ENCODE peak calls at places on chromosomes 11 and 22, in seven cellular contexts. B is right lobe of liver; G is cardiac muscle cell; S is fibroblast of lung; L is fibroblast of pulmonary artery; O is Jurkat, Clone E6-1; W is kidney epithelial cell. T is an unnamed sample.

GRCh38 chr11:126024143-126024542 is 38.5 kb downstream of the CDON start:
- DNase-seq in B (no peak), G (no peak), S (no peak), L (no peak), O (no peak), W (no peak), T (no peak)

GRCh38 chr11:2569321-2569721 is 124.5 kb downstream of the KCNQ1 start:
- DNase-seq in B (no peak), G (no peak), S (no peak), L (no peak), O (no peak), W (no peak), T (peak; percentile 70)

GRCh38 chr22:50528682-50529415 is 963 bp downstream of the TYMP start:
- DNase-seq in B (peak; percentile 72), G (no peak), S (no peak), L (no peak), O (no peak), W (no peak), T (no peak)

GRCh38 chr11:79973701-79974626 is 533.1 kb upstream of the TENM4 start:
- DNase-seq in B (no peak), G (no peak), S (peak; percentile 19), L (no peak), O (no peak), W (no peak), T (no peak)

GRCh38 chr11:41851743-41852142 is 392.3 kb upstream of the LRRC4C start:
- DNase-seq in B (no peak), G (no peak), S (no peak), L (no peak), O (no peak), W (no peak), T (no peak)

GRCh38 chr11:99020324-99021225 is at the start of gene CNTN5:
- DNase-seq in B (peak; percentile 54), G (peak; percentile 54), S (peak; percentile 42), L (peak; percentile 49), O (peak; percentile 1), W (peak; percentile 16), T (no peak)

GRCh38 chr22:19823638-19824196 is 31.0 kb downstream of the GNB1L start:
- DNase-seq in B (peak; percentile 71), G (no peak), S (no peak), L (no peak), O (no peak), W (no peak), T (no peak)

GRCh38 chr11:26649884-26650283 is 72.0 kb downstream of the SLC5A12 start:
- DNase-seq in B (no peak), G (peak; percentile 82), S (peak; percentile 81), L (peak; percentile 83), O (peak; percentile 65), W (peak; percentile 25), T (peak; percentile 89)

GRCh38 chr11:128890543-128891409 is at the start of gene KCNJ5:
- DNase-seq in B (no peak), G (no peak), S (no peak), L (peak; percentile 16), O (no peak), W (no peak), T (peak; percentile 67)

GRCh38 chr11:121721961-121722360 is 269.2 kb upstream of the SORL1-AS1 start:
- DNase-seq in B (no peak), G (no peak), S (no peak), L (no peak), O (no peak), W (no peak), T (no peak)

GRCh38 chr22:17412232-17412631 is 43.0 kb downstream of the CECR2 start:
- DNase-seq in B (no peak), G (no peak), S (no peak), L (no peak), O (no peak), W (no peak), T (no peak)

GRCh38 chr11:67483498-67483798 is 622 bp downstream of the AIP start:
- DNase-seq in B (no peak), G (no peak), S (no peak), L (no peak), O (no peak), W (no peak), T (no peak)

GRCh38 chr11:67482275-67482735 is 521 bp upstream of the AIP start:
- DNase-seq in B (no peak), G (no peak), S (no peak), L (no peak), O (no peak), W (no peak), T (no peak)

GRCh38 chr11:67484847-67485311 is 2.1 kb downstream of the AIP start:
- DNase-seq in B (peak; percentile 50), G (no peak), S (no peak), L (no peak), O (peak; percentile 66), W (no peak), T (no peak)

GRCh38 chr11:67482736-67483497 is at the start of gene AIP:
- DNase-seq in B (peak; percentile 97), G (peak; percentile 98), S (peak; percentile 98), L (peak; percentile 98), O (peak; percentile 99), W (peak; percentile 83), T (peak; percentile 99)

GRCh38 chr11:67483901-67484665 is 1.3 kb downstream of the AIP start:
- DNase-seq in B (no peak), G (no peak), S (no peak), L (no peak), O (peak; percentile 83), W (no peak), T (no peak)
- H3K4me3 ChIP-seq in B (peak overlapping the region; percentile 61), G (peak overlapping the region; percentile 37), S (peak overlapping the region; percentile 72), L (no peak overlapping the region), O (peak overlapping the region; percentile 84), W (no peak overlapping the region), T (peak overlapping the region; percentile 59)

GRCh38 chr11:6655020-6655789 is 404 bp downstream of the DCHS1 start:
- DNase-seq in B (no peak), G (peak; percentile 26), S (no peak), L (no peak), O (no peak), W (no peak), T (no peak)
- H3K4me3 ChIP-seq in B (peak overlapping the region; percentile 31), G (peak overlapping the region; percentile 79), S (peak overlapping the region; percentile 53), L (peak overlapping the region; percentile 4), O (no peak overlapping the region), W (peak overlapping the region; percentile 30), T (peak overlapping the region; percentile 41)

GRCh38 chr11:59188954-59189353 is 17.0 kb downstream of the DTX4 start:
- DNase-seq in B (no peak), G (peak; percentile 44), S (no peak), L (no peak), O (no peak), W (no peak), T (no peak)
- H3K4me3 ChIP-seq in B (no peak overlapping the region), G (no peak overlapping the region), S (no peak overlapping the region), L (no peak overlapping the region), O (no peak overlapping the region), W (no peak overlapping the region), T (no peak overlapping the region)

GRCh38 chr11:122984186-122985011 is 2.8 kb upstream of the BSX start:
- DNase-seq in B (no peak), G (peak; percentile 29), S (peak; percentile 8), L (peak; percentile 4), O (no peak), W (no peak), T (no peak)
- H3K4me3 ChIP-seq in B (peak overlapping the region; percentile 43), G (peak overlapping the region; percentile 68), S (peak overlapping the region; percentile 69), L (peak overlapping the region; percentile 60), O (no peak overlapping the region), W (peak overlapping the region; percentile 50), T (peak overlapping the region; percentile 64)

DNA sequence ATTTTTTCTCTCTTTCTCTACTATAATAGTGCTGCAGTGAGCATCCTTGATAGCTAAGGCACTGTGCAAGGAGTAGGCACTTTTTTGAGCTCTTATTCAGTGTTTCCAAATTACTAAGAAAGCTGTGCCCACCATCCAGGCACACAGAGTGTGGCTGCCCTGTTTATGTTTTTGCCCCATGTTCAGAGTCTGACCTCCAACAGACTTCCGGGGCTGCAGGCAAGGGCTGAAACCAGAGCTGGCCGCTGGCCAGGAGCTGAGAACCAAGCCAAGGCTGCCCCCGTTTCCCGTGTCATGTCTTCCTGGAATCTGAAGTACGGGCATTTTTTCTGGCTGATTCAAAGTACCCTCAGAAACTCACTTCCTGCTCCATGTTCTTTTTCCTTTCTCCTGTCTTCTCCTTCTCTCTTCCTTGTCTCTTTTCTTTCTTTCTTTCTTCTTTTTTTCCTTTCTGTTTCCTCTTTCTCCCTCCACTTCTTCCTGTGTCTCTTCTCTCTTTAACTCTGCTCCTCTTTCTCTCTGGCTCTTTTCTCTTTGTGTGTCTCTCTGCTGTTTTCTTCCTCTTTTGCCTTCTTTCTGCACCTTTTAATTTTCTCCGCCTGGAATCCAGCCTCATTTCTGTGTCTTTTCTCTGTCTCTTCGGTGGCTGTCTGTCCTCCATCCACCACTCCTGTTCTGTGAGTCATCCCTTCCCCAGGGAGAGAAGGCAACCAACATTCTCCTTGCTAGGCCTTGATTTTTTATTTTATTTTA is 17.0 kb upstream of the KCTD14 start:
- DNase-seq in B (peak; percentile 74), G (peak; percentile 91), S (peak; percentile 74), L (peak; percentile 90), O (no peak), W (no peak), T (peak; percentile 96)
- H3K4me3 ChIP-seq in B (peak overlapping the region; percentile 18), G (no peak overlapping the region), S (no peak overlapping the region), L (peak overlapping the region; percentile 2), O (no peak overlapping the region), W (no peak overlapping the region), T (no peak overlapping the region)